ENCODE peak calls at places on chromosomes 7 and 10, in five cellular contexts. One of them, this sample, is unnamed.

GRCh38 chr7:12162420-12163113 is 48.5 kb upstream of the TMEM106B start:
- DNase-seq in A549: peak; percentile 87
- DNase-seq in ovary: no peak
- DNase-seq in transverse colon: no peak
- DNase-seq in tibial nerve: no peak
- DNase-seq in this sample: no peak

GRCh38 chr7:25830986-25831558 is 320.9 kb upstream of the NFE2L3 start:
- DNase-seq in A549: no peak
- DNase-seq in ovary: no peak
- DNase-seq in transverse colon: no peak
- DNase-seq in tibial nerve: no peak
- DNase-seq in this sample: no peak

GRCh38 chr7:99267530-99268360 is 4.9 kb upstream of the MYH16 start:
- DNase-seq in A549: peak; percentile 81
- DNase-seq in ovary: no peak
- DNase-seq in transverse colon: no peak
- DNase-seq in tibial nerve: no peak
- DNase-seq in this sample: peak; percentile 71

GRCh38 chr10:20405050-20405449 is 492.1 kb downstream of the NEBL start:
- DNase-seq in A549: no peak
- DNase-seq in ovary: no peak
- DNase-seq in transverse colon: no peak
- DNase-seq in tibial nerve: no peak
- DNase-seq in this sample: no peak

GRCh38 chr7:129955993-129956543 is 3.3 kb upstream of the UBE2H start:
- DNase-seq in A549: no peak
- DNase-seq in ovary: no peak
- DNase-seq in transverse colon: no peak
- DNase-seq in tibial nerve: no peak
- DNase-seq in this sample: no peak

GRCh38 chr10:6401066-6401465 is 179.0 kb downstream of the PRKCQ start:
- DNase-seq in A549: no peak
- DNase-seq in ovary: no peak
- DNase-seq in transverse colon: no peak
- DNase-seq in tibial nerve: no peak
- DNase-seq in this sample: no peak

GRCh38 chr10:12088919-12089318 is 20.2 kb downstream of the DHTKD1 start:
- DNase-seq in A549: no peak
- DNase-seq in ovary: no peak
- DNase-seq in transverse colon: no peak
- DNase-seq in tibial nerve: no peak
- DNase-seq in this sample: no peak

GRCh38 chr10:97081621-97082235 is 104.0 kb downstream of the SLIT1 start:
- DNase-seq in A549: peak; percentile 66
- DNase-seq in ovary: peak; percentile 67
- DNase-seq in transverse colon: peak; percentile 51
- DNase-seq in tibial nerve: no peak
- DNase-seq in this sample: peak; percentile 47

GRCh38 chr7:113092762-113093161 is 6.1 kb upstream of the GPR85 start:
- DNase-seq in A549: no peak
- DNase-seq in ovary: no peak
- DNase-seq in transverse colon: no peak
- DNase-seq in tibial nerve: no peak
- DNase-seq in this sample: no peak

GRCh38 chr7:147833549-147833948 is 757.0 kb upstream of the C7orf33 start:
- DNase-seq in A549: peak; percentile 2
- DNase-seq in ovary: no peak
- DNase-seq in transverse colon: no peak
- DNase-seq in tibial nerve: no peak
- DNase-seq in this sample: no peak

GRCh38 chr10:61708841-61709240 is 46.1 kb downstream of the CABCOCO1 start:
- DNase-seq in A549: no peak
- DNase-seq in ovary: no peak
- DNase-seq in transverse colon: no peak
- DNase-seq in tibial nerve: no peak
- DNase-seq in this sample: no peak

GRCh38 chr7:152081088-152081487 is 55.6 kb downstream of the GALNT11 start:
- DNase-seq in A549: peak; percentile 38
- DNase-seq in ovary: no peak
- DNase-seq in transverse colon: no peak
- DNase-seq in tibial nerve: no peak
- DNase-seq in this sample: no peak

GRCh38 chr7:1691601-1692499 is 21.8 kb downstream of the ELFN1 start:
- DNase-seq in A549: no peak
- DNase-seq in ovary: no peak
- DNase-seq in transverse colon: no peak
- DNase-seq in tibial nerve: peak; percentile 8
- DNase-seq in this sample: peak; percentile 23

GRCh38 chr7:28708033-28708451 is 250.1 kb downstream of the TRIL start:
- DNase-seq in A549: no peak
- DNase-seq in ovary: no peak
- DNase-seq in transverse colon: no peak
- DNase-seq in tibial nerve: no peak
- DNase-seq in this sample: no peak

GRCh38 chr10:125624800-125625199 is 58.2 kb downstream of the TEX36 start:
- DNase-seq in A549: no peak
- DNase-seq in ovary: no peak
- DNase-seq in transverse colon: no peak
- DNase-seq in tibial nerve: no peak
- DNase-seq in this sample: peak; percentile 66

GRCh38 chr10:26432938-26433337 is 5.2 kb upstream of the APBB1IP start:
- DNase-seq in A549: no peak
- DNase-seq in ovary: no peak
- DNase-seq in transverse colon: no peak
- DNase-seq in tibial nerve: no peak
- DNase-seq in this sample: no peak

GRCh38 chr10:73841526-73842285 is 30.3 kb upstream of the NDST2 start:
- DNase-seq in A549: no peak
- DNase-seq in ovary: no peak
- DNase-seq in transverse colon: no peak
- DNase-seq in tibial nerve: no peak
- DNase-seq in this sample: no peak

GRCh38 chr10:78993523-78993922 is 75.2 kb upstream of the ZMIZ1 start:
- DNase-seq in A549: no peak
- DNase-seq in ovary: no peak
- DNase-seq in transverse colon: no peak
- DNase-seq in tibial nerve: no peak
- DNase-seq in this sample: no peak

GRCh38 chr10:32377458-32378370 is 30.8 kb upstream of the EPC1 start:
- DNase-seq in A549: peak; percentile 57
- DNase-seq in ovary: no peak
- DNase-seq in transverse colon: peak; percentile 35
- DNase-seq in tibial nerve: no peak
- DNase-seq in this sample: no peak

GRCh38 chr7:34341331-34341730 is 316.7 kb upstream of the NPSR1 start:
- DNase-seq in A549: no peak
- DNase-seq in ovary: no peak
- DNase-seq in transverse colon: no peak
- DNase-seq in tibial nerve: no peak
- DNase-seq in this sample: no peak

GRCh38 chr10:125722811-125723210 is 3.3 kb downstream of the EDRF1 start:
- DNase-seq in A549: no peak
- DNase-seq in ovary: no peak
- DNase-seq in transverse colon: no peak
- DNase-seq in tibial nerve: no peak
- DNase-seq in this sample: no peak

GRCh38 chr10:31770307-31770902 is 158.2 kb downstream of the ARHGAP12 start:
- DNase-seq in A549: no peak
- DNase-seq in ovary: no peak
- DNase-seq in transverse colon: peak; percentile 55
- DNase-seq in tibial nerve: no peak
- DNase-seq in this sample: peak; percentile 61

GRCh38 chr10:50992972-50993766 is 81.1 kb upstream of the PRKG1 start:
- DNase-seq in A549: no peak
- DNase-seq in ovary: peak; percentile 48
- DNase-seq in transverse colon: no peak
- DNase-seq in tibial nerve: no peak
- DNase-seq in this sample: no peak

DNA sequence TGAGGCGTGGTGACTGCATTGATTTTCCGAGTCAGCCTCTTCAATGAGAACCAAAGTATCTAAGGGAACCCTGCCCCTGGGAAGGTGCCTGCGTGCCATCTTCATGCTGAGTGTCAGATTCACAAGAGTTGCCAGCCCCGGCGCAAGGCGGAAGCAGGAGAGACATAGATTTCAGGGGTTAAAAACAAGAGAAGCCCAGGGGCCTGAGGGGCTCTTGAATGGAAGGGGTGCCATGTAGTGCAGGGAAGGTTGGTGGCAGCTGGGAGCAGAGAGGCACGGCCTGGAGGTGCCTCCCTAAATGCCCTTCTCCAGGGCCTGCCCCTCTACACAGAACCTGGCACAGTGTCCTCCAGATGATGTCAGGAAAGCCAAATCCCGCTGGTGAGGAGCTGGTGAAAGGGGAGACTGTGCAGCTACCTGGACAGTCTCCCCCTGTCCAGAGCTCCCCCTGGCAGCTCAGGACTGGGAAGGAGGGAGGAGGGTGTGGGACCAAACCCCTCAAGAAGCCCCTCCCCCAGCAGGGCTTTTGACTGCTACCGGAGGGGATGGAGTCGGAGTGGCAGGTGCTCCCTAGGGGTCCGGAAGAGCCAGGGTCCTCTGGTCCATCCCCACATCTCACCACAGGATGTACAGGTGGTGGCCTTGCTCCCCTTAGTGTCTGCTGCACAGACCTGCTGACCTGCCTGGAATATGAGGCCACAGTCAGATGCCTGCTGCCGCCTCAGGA is 137.9 kb downstream of the TCERG1L start:
- DNase-seq in A549: no peak
- DNase-seq in ovary: no peak
- DNase-seq in transverse colon: no peak
- DNase-seq in tibial nerve: no peak
- DNase-seq in this sample: peak; percentile 24
- TF ChIP-seq EP300 in A549: no peak
- TF ChIP-seq EP300 in ovary: no peak
- TF ChIP-seq EP300 in transverse colon: no peak
- TF ChIP-seq EP300 in tibial nerve: no peak
- TF ChIP-seq EP300 in this sample: no peak

GRCh38 chr7:140061607-140061930 is 1.2 kb downstream of the PARP12 start:
- DNase-seq in A549: no peak
- DNase-seq in ovary: no peak
- DNase-seq in transverse colon: no peak
- DNase-seq in tibial nerve: no peak
- DNase-seq in this sample: no peak
- H3K27ac ChIP-seq in A549: no peak overlapping the region
- H3K27ac ChIP-seq in ovary: peak overlapping the region; percentile 93
- H3K27ac ChIP-seq in transverse colon: peak overlapping the region; percentile 91
- H3K27ac ChIP-seq in tibial nerve: peak overlapping the region; percentile 89
- H3K27ac ChIP-seq in this sample: peak overlapping the region; percentile 96

DNA sequence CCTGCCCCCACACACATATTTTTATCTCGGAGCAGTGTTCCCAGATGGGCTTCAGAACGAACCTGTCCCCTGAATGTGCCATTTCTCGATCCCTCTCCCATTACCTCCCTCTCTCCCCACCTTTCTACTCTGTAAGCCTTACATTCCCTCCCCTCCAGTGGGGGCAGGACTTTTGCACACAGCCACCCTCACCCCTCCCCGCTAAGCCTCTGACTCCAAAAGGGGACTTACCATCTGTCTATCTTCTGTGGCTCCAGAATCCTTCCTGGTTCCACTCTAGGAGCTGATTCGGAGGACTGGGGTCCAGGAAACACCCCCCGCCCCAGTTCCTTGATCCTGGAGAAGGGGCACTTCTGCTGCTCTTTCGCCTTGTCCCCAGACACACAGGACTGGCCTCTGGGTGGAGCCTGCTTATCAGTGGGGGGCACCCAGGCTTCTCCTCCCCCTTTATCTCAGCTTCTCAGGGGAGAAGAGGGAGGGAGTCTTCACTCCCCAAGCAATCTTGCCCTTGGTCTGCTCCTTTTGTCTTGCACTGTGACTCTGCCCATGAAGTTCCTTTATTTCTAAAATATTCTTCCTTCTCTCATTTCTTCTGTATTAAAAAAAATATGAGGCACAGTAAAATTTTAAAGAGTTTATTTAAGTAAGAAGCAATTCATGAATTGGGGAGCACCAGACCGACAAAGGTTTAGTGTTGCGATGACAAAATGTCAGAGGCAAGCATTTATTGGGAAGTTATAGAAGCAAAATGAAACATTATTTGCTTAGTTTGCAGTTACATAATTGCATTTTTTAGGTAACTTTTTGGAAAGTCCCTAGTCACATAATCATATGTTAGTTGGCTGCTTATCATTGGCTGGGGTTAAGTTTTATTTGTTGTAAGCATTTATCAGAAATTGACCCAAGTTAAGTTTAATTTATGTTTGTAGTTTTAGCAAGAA is at the start of gene KEL:
- DNase-seq in A549: no peak
- DNase-seq in ovary: no peak
- DNase-seq in transverse colon: no peak
- DNase-seq in tibial nerve: no peak
- DNase-seq in this sample: no peak
- TF ChIP-seq POLR2A in A549: no peak
- TF ChIP-seq POLR2A in ovary: no peak
- TF ChIP-seq POLR2A in transverse colon: no peak
- TF ChIP-seq POLR2A in tibial nerve: no peak
- TF ChIP-seq POLR2A in this sample: no peak

GRCh38 chr7:79282051-79282694 is 171.3 kb downstream of the MAGI2 start:
- DNase-seq in A549: peak; percentile 79
- DNase-seq in ovary: no peak
- DNase-seq in transverse colon: no peak
- DNase-seq in tibial nerve: no peak
- DNase-seq in this sample: no peak

GRCh38 chr7:79281406-79281805 is 172.1 kb downstream of the MAGI2 start:
- DNase-seq in A549: peak; percentile 5
- DNase-seq in ovary: no peak
- DNase-seq in transverse colon: no peak
- DNase-seq in tibial nerve: no peak
- DNase-seq in this sample: no peak

GRCh38 chr7:79284226-79284625 is 169.2 kb downstream of the MAGI2 start:
- DNase-seq in A549: no peak
- DNase-seq in ovary: no peak
- DNase-seq in transverse colon: no peak
- DNase-seq in tibial nerve: no peak
- DNase-seq in this sample: no peak

GRCh38 chr7:79286181-79286580 is 167.3 kb downstream of the MAGI2 start:
- DNase-seq in A549: no peak
- DNase-seq in ovary: no peak
- DNase-seq in transverse colon: no peak
- DNase-seq in tibial nerve: no peak
- DNase-seq in this sample: no peak

DNA sequence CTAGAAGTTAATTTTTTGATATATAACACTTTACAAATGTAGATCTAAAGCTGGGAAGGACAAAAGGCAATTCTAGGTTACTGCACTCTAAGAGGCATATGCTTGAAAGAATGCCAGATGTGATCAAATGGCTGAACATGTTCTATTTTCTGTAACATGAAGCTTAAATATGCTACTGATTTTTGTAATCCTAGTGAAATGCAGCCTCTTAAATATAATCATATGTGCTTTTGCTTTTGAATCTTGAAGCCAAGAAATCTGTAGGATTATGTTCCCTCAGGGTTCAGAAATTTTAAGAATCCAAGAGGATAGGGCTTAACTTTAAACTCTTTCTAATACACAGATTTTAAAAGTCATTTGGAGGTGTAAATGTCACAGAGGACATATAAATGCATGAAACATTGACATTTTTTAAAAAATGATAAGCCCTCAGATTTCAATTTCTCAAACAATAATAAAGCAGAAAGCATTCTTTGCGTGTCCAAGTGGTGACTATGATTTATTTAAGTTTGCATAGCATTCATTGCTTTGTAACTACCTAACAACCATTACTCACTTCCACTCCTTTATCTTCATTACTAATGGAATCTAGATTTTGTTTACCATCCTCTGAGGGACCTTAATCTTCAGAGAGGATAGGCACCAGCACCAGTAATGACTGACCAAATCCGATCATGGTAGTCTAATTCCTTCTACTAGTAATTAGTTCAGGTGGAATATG is 170.4 kb downstream of the MAGI2 start:
- DNase-seq in A549: peak; percentile 53
- DNase-seq in ovary: no peak
- DNase-seq in transverse colon: no peak
- DNase-seq in tibial nerve: no peak
- DNase-seq in this sample: no peak
- TF ChIP-seq EP300 in A549: peak; percentile 17
- TF ChIP-seq EP300 in ovary: no peak
- TF ChIP-seq EP300 in transverse colon: no peak
- TF ChIP-seq EP300 in tibial nerve: no peak
- TF ChIP-seq EP300 in this sample: no peak

This sample was measured in stomach.